ENCODE peak calls at places on chromosomes 16 and 17, in six cellular contexts. Y, J, E, D, K and L are unnamed samples.
A peak's percentile ranks its signal among the peaks of the same experiment; 100 is the strongest.

GRCh38 chr16:10938321-10938720 is 3.9 kb downstream of the DEXI start:
- DNase-seq in Y (no peak), J (no peak), E (no peak), D (no peak), K (no peak), L (no peak)

GRCh38 chr16:68612996-68613395 is 32.1 kb upstream of the CDH3 start:
- DNase-seq in Y (no peak), J (no peak), E (no peak), D (no peak), K (no peak), L (no peak)

GRCh38 chr16:68432701-68433100 is 15.6 kb downstream of the SMPD3 start:
- DNase-seq in Y (no peak), J (no peak), E (no peak), D (no peak), K (no peak), L (no peak)

GRCh38 chr17:58351710-58352017 is 337 bp downstream of the SUPT4H1 start:
- DNase-seq in Y (no peak), J (no peak), E (no peak), D (no peak), K (no peak), L (no peak)

GRCh38 chr17:694239-694638 is 20.4 kb downstream of the VPS53 start:
- DNase-seq in Y (no peak), J (peak; percentile 99), E (no peak), D (no peak), K (no peak), L (no peak)

GRCh38 chr16:4486126-4486893 is 10.1 kb downstream of the HMOX2 start:
- DNase-seq in Y (no peak), J (no peak), E (peak; percentile 49), D (peak; percentile 28), K (no peak), L (no peak)

GRCh38 chr16:71429581-71429980 is 12.3 kb downstream of the TLE7 start:
- DNase-seq in Y (no peak), J (no peak), E (no peak), D (no peak), K (no peak), L (no peak)

GRCh38 chr16:5820472-5820871 is 722.9 kb upstream of the EEF2KMT start:
- DNase-seq in Y (no peak), J (no peak), E (no peak), D (no peak), K (no peak), L (no peak)

GRCh38 chr16:46568472-46569230 is 52.5 kb downstream of the SHCBP1 start:
- DNase-seq in Y (no peak), J (no peak), E (no peak), D (no peak), K (no peak), L (no peak)

GRCh38 chr17:27621557-27621956 is 9.4 kb upstream of the LGALS9 start:
- DNase-seq in Y (no peak), J (no peak), E (no peak), D (no peak), K (no peak), L (no peak)

GRCh38 chr16:48999034-48999433 is 282.6 kb downstream of the CBLN1 start:
- DNase-seq in Y (no peak), J (no peak), E (no peak), D (no peak), K (no peak), L (no peak)

GRCh38 chr17:29133146-29133713 is 47.0 kb downstream of the MYO18A start:
- DNase-seq in Y (no peak), J (peak; percentile 89), E (peak; percentile 74), D (peak; percentile 74), K (peak; percentile 54), L (no peak)

GRCh38 chr17:37744961-37745800 is at the start of gene HNF1B:
- DNase-seq in Y (peak; percentile 67), J (no peak), E (no peak), D (no peak), K (no peak), L (peak; percentile 58)

GRCh38 chr17:29143894-29144293 is 36.3 kb downstream of the MYO18A start:
- DNase-seq in Y (no peak), J (peak; percentile 28), E (no peak), D (no peak), K (no peak), L (no peak)

GRCh38 chr17:10210151-10210574 is 11.8 kb upstream of the GAS7 start:
- DNase-seq in Y (no peak), J (peak; percentile 58), E (no peak), D (no peak), K (peak; percentile 45), L (no peak)

GRCh38 chr16:59060212-59060611 is 326.1 kb upstream of the GOT2 start:
- DNase-seq in Y (no peak), J (peak; percentile 84), E (no peak), D (no peak), K (no peak), L (no peak)

GRCh38 chr17:60514053-60514452 is 12.0 kb downstream of the APPBP2 start:
- DNase-seq in Y (no peak), J (no peak), E (no peak), D (no peak), K (no peak), L (no peak)

GRCh38 chr16:77788196-77789084 is at the start of gene VAT1L:
- DNase-seq in Y (no peak), J (peak; percentile 63), E (no peak), D (peak; percentile 23), K (no peak), L (no peak)

GRCh38 chr17:58410714-58411407 is 6.5 kb downstream of the RNF43 start:
- DNase-seq in Y (no peak), J (no peak), E (no peak), D (no peak), K (no peak), L (no peak)

GRCh38 chr16:58503166-58503862 is 3.4 kb downstream of the NDRG4 start:
- DNase-seq in Y (no peak), J (no peak), E (no peak), D (no peak), K (no peak), L (no peak)

GRCh38 chr16:55418586-55418985 is 60.4 kb upstream of the MMP2 start:
- DNase-seq in Y (no peak), J (peak; percentile 10), E (no peak), D (no peak), K (no peak), L (peak; percentile 29)

GRCh38 chr16:54203851-54204505 is 82.6 kb downstream of the IRX3 start:
- DNase-seq in Y (no peak), J (no peak), E (no peak), D (no peak), K (no peak), L (no peak)

GRCh38 chr16:49856741-49857330 is 924 bp upstream of the ZNF423 start:
- DNase-seq in Y (peak; percentile 21), J (peak; percentile 55), E (peak; percentile 88), D (peak; percentile 87), K (peak; percentile 78), L (peak; percentile 67)

DNA sequence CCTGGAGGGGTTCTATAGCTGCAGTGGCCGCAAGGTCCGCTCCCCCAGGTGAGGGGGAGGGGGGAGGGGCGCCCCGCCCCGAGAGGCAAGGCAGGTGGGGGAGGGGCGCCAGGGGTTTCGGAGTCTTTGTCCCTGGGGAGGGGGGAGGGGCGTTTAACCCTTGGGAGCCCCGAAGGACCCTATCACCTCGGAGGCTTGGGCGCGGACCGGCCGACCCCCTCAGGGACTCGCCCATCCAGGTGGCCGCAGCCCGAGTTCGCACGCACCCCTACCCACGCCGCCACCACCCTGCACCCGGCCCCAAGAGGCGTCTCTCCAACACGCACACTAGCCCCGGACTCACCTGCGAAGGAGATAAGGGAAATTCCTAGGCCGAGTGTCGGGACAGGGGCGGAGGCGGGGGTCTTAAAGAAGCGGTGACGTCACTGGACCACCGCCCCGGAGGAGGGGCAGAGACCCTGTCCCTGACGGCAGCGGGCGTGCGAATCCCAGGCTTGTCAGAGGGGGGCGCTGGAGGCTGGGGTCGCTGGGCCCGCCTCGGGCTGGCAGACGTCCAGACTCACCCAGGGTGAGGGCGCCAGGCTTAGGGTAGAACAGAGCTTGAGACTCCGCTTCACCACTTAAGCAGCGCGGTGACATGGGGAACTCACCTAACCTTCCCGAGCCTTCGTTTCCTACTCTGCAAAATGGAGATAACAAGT is at the start of gene CLDN6:
- DNase-seq in Y (no peak), J (no peak), E (no peak), D (no peak), K (no peak), L (peak; percentile 97)
- TF ChIP-seq CTCF in Y (no peak), J (peak; percentile 19), E (peak; percentile 10), D (no peak), K (no peak), L (peak; percentile 82)

GRCh38 chr17:7282752-7283321 is 1.3 kb downstream of the SLC2A4 start:
- DNase-seq in Y (no peak), J (no peak), E (no peak), D (no peak), K (no peak), L (no peak)
- TF ChIP-seq CTCF in Y (no peak), J (no peak), E (no peak), D (no peak), K (no peak), L (no peak)

GRCh38 chr16:47877166-47877565 is 278.6 kb downstream of the ABCC12 start:
- DNase-seq in Y (no peak), J (no peak), E (no peak), D (no peak), K (no peak), L (no peak)

GRCh38 chr16:47872228-47872627 is 283.6 kb downstream of the ABCC12 start:
- DNase-seq in Y (no peak), J (no peak), E (no peak), D (no peak), K (no peak), L (no peak)

GRCh38 chr16:47876494-47876893 is 279.3 kb downstream of the ABCC12 start:
- DNase-seq in Y (no peak), J (no peak), E (no peak), D (no peak), K (no peak), L (no peak)

DNA sequence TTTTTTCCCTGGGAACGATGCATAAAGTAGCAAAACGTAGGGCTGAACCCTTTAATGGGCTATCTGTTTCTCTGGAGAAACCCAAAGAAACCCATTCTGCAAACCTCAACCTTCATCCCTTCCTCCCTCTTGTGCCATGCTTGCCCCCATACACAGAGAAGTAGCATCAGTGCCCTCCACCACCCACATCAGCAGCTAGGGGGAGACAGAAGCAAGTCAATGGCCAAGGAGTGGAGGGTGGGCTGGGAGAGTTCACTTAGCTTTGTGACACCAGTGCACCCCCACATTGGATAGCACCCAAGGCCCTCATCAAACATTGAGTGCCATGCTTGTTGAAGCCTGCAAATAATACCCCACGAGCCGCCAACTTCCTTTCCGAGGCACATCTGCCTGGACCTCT is 282.4 kb downstream of the ABCC12 start:
- DNase-seq in Y (no peak), J (no peak), E (no peak), D (no peak), K (no peak), L (no peak)
- TF ChIP-seq CTCF in Y (no peak), J (peak; percentile 15), E (no peak), D (no peak), K (no peak), L (no peak)

DNA sequence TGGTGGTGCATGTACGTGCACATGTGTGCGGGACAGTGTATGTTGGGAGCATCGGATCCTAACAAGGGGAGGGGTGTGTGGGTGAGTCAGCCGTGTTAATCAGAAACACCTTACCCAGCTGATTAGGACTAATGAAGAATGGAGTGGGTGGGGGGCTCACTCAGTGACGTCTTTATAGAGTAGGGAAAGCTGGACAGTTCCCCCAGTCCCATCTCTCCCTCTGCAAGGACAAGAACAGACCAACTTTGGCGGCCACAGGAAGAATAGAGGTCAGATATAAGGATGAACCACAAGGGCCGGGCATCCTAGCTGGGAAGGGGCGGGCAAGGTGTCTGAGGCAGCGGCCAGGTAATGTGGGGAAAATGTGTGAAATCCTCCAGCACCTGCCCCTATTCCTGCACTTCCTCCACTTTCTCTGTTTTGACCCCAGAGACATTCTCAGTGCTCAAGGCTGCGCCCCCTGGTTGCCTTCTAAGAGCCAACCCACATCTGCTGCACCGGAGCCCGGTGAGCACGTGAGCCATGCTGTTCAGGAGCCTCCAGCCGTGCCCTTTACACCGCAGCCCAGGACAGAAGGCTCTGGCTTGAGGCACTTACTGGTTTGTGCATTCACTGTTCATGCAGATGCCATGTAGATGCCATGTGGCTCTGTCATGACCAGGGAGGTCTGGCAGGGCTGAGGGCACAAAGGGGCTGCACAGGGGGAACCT is 18.9 kb upstream of the TBX21 start:
- DNase-seq in Y (no peak), J (no peak), E (no peak), D (no peak), K (no peak), L (no peak)
- TF ChIP-seq CTCF in Y (no peak), J (no peak), E (no peak), D (no peak), K (no peak), L (peak; percentile 16)